ENCODE peak calls at places on chromosomes 12 and 14, in eight cellular contexts. One of them, this sample, is unnamed. For H3K4me1, the result is how much of the 10 kb centered on the place peaks cover.

GRCh38 chr12:133120385-133121191 is 9.5 kb downstream of the ZNF891 start:
- DNase-seq in lung: no peak
- DNase-seq in neuronal stem cell: no peak
- DNase-seq in stomach: no peak
- DNase-seq in mammary epithelial cell: no peak
- DNase-seq in aorta: no peak
- DNase-seq in PC-3: no peak
- DNase-seq in heart left ventricle: no peak
- DNase-seq in this sample: no peak

GRCh38 chr14:42013560-42013959 is 406.9 kb downstream of the LRFN5 start:
- DNase-seq in neuronal stem cell: no peak
- DNase-seq in aorta: no peak
- DNase-seq in mammary epithelial cell: no peak
- DNase-seq in stomach: no peak
- DNase-seq in lung: no peak
- DNase-seq in heart left ventricle: no peak
- DNase-seq in PC-3: peak
- DNase-seq in this sample: no peak

GRCh38 chr12:45388545-45388944 is 172.7 kb downstream of the ANO6 start:
- DNase-seq in lung: no peak
- DNase-seq in aorta: no peak
- DNase-seq in stomach: no peak
- DNase-seq in mammary epithelial cell: peak
- DNase-seq in PC-3: peak
- DNase-seq in neuronal stem cell: no peak
- DNase-seq in heart left ventricle: no peak
- DNase-seq in this sample: no peak

GRCh38 chr14:94689985-94690400 is 77.8 kb downstream of the SERPINA3 start:
- DNase-seq in mammary epithelial cell: no peak
- DNase-seq in stomach: no peak
- DNase-seq in aorta: peak
- DNase-seq in heart left ventricle: peak
- DNase-seq in lung: no peak
- DNase-seq in neuronal stem cell: no peak
- DNase-seq in PC-3: no peak
- DNase-seq in this sample: no peak

GRCh38 chr12:31618228-31619025 is 27.5 kb upstream of the DENND5B start:
- DNase-seq in heart left ventricle: no peak
- DNase-seq in PC-3: no peak
- DNase-seq in stomach: no peak
- DNase-seq in lung: no peak
- DNase-seq in mammary epithelial cell: no peak
- DNase-seq in aorta: no peak
- DNase-seq in neuronal stem cell: no peak
- DNase-seq in this sample: no peak

GRCh38 chr14:51730094-51730493 is 78.4 kb downstream of the FRMD6 start:
- DNase-seq in aorta: no peak
- DNase-seq in heart left ventricle: no peak
- DNase-seq in mammary epithelial cell: no peak
- DNase-seq in stomach: no peak
- DNase-seq in lung: no peak
- DNase-seq in PC-3: no peak
- DNase-seq in neuronal stem cell: no peak
- DNase-seq in this sample: no peak

GRCh38 chr12:5259523-5259922 is 172.4 kb upstream of the NTF3 start:
- DNase-seq in aorta: no peak
- DNase-seq in neuronal stem cell: no peak
- DNase-seq in heart left ventricle: no peak
- DNase-seq in lung: no peak
- DNase-seq in mammary epithelial cell: peak
- DNase-seq in stomach: no peak
- DNase-seq in PC-3: no peak
- DNase-seq in this sample: no peak

GRCh38 chr14:102164241-102164641 is 24.5 kb downstream of the WDR20 start:
- DNase-seq in lung: no peak
- DNase-seq in neuronal stem cell: no peak
- DNase-seq in mammary epithelial cell: peak
- DNase-seq in aorta: no peak
- DNase-seq in PC-3: no peak
- DNase-seq in stomach: no peak
- DNase-seq in heart left ventricle: no peak
- DNase-seq in this sample: peak

GRCh38 chr14:78403278-78403815 is 233.2 kb downstream of the NRXN3 start:
- DNase-seq in heart left ventricle: no peak
- DNase-seq in aorta: no peak
- DNase-seq in mammary epithelial cell: peak
- DNase-seq in neuronal stem cell: no peak
- DNase-seq in lung: no peak
- DNase-seq in PC-3: no peak
- DNase-seq in stomach: no peak
- DNase-seq in this sample: no peak

GRCh38 chr14:103910262-103910935 is 17.9 kb upstream of the TDRD9 start:
- DNase-seq in aorta: peak
- DNase-seq in mammary epithelial cell: peak
- DNase-seq in heart left ventricle: peak
- DNase-seq in lung: peak
- DNase-seq in neuronal stem cell: peak
- DNase-seq in stomach: peak
- DNase-seq in PC-3: peak
- DNase-seq in this sample: peak

GRCh38 chr12:32126720-32127119 is 20.1 kb downstream of the BICD1 start:
- DNase-seq in aorta: no peak
- DNase-seq in PC-3: peak
- DNase-seq in heart left ventricle: no peak
- DNase-seq in neuronal stem cell: no peak
- DNase-seq in mammary epithelial cell: peak
- DNase-seq in stomach: no peak
- DNase-seq in lung: no peak
- DNase-seq in this sample: no peak

GRCh38 chr14:89365071-89365801 is 51.8 kb downstream of the FOXN3 start:
- DNase-seq in heart left ventricle: no peak
- DNase-seq in mammary epithelial cell: no peak
- DNase-seq in aorta: no peak
- DNase-seq in stomach: peak
- DNase-seq in lung: peak
- DNase-seq in neuronal stem cell: no peak
- DNase-seq in PC-3: no peak
- DNase-seq in this sample: no peak

GRCh38 chr14:23539209-23539866 is 12.2 kb downstream of the ZFHX2 start:
- DNase-seq in aorta: no peak
- DNase-seq in heart left ventricle: no peak
- DNase-seq in lung: no peak
- DNase-seq in neuronal stem cell: peak
- DNase-seq in PC-3: peak
- DNase-seq in mammary epithelial cell: peak
- DNase-seq in stomach: no peak
- DNase-seq in this sample: no peak

GRCh38 chr12:85996280-85996679 is 122.2 kb downstream of the NTS start:
- DNase-seq in aorta: no peak
- DNase-seq in PC-3: peak
- DNase-seq in lung: no peak
- DNase-seq in neuronal stem cell: no peak
- DNase-seq in stomach: no peak
- DNase-seq in mammary epithelial cell: no peak
- DNase-seq in heart left ventricle: no peak
- DNase-seq in this sample: no peak

GRCh38 chr14:97827746-97828145 is 1030.6 kb downstream of the VRK1 start:
- DNase-seq in lung: no peak
- DNase-seq in PC-3: peak
- DNase-seq in neuronal stem cell: no peak
- DNase-seq in stomach: no peak
- DNase-seq in mammary epithelial cell: peak
- DNase-seq in heart left ventricle: no peak
- DNase-seq in aorta: no peak
- DNase-seq in this sample: no peak

DNA sequence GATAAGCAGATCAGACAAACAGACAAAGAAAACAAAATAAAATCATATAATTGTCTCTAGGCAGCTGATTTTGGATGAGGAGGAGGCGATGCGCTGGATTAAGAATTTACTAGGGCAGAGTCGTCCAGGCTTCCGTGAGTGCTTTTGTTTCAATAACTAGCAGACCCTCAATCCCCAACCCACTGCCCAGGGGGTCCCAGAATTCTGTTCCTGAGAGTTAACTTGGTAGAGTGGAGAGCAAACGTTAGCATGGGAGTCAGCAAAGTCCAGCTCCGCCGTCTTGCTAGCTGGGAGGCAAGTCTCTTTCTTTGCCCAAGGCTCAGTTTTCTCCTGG is 95.5 kb upstream of the TBX5 start:
- DNase-seq in stomach: no peak
- DNase-seq in mammary epithelial cell: no peak
- DNase-seq in aorta: no peak
- DNase-seq in lung: no peak
- DNase-seq in PC-3: no peak
- DNase-seq in neuronal stem cell: no peak
- DNase-seq in heart left ventricle: no peak
- DNase-seq in this sample: no peak
- H3K4me1 ChIP-seq in stomach: under half
- H3K4me1 ChIP-seq in mammary epithelial cell: under half
- H3K4me1 ChIP-seq in aorta: under half
- H3K4me1 ChIP-seq in lung: under half
- H3K4me1 ChIP-seq in PC-3: under half
- H3K4me1 ChIP-seq in neuronal stem cell: under half
- H3K4me1 ChIP-seq in heart left ventricle: under half
- H3K4me1 ChIP-seq in this sample: under half

GRCh38 chr12:27427824-27428223 is 18.7 kb upstream of the SMCO2 start:
- DNase-seq in lung: no peak
- DNase-seq in stomach: no peak
- DNase-seq in mammary epithelial cell: no peak
- DNase-seq in PC-3: peak
- DNase-seq in neuronal stem cell: no peak
- DNase-seq in aorta: no peak
- DNase-seq in heart left ventricle: no peak
- DNase-seq in this sample: no peak
- H3K4me3 ChIP-seq in lung: no peak
- H3K4me3 ChIP-seq in stomach: no peak
- H3K4me3 ChIP-seq in mammary epithelial cell: no peak
- H3K4me3 ChIP-seq in PC-3: no peak
- H3K4me3 ChIP-seq in neuronal stem cell: no peak
- H3K4me3 ChIP-seq in aorta: no peak
- H3K4me3 ChIP-seq in heart left ventricle: no peak
- H3K4me3 ChIP-seq in this sample: no peak

DNA sequence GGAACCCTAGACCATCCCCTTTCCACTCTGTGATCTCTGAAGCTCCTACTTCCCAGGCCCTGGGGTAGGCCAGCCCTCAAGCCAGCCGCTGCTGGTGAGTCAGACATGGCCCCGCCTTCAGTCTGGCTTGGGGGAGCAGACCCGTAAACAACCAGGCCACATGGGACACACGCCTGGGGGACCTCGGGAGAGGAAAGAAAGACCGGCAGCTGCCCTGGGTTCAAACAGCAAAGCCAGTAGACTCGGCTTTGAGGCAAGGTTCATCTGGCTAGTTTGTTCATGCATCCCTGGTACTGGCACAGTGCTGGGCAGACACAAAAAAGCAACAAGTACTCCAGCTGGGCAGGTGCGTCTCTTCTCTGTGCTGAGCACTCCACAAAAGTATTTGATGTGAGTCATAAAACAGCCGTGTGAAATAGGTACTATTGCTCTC is 101.9 kb downstream of the SETD3 start:
- DNase-seq in stomach: no peak
- DNase-seq in lung: no peak
- DNase-seq in PC-3: peak
- DNase-seq in mammary epithelial cell: peak
- DNase-seq in heart left ventricle: no peak
- DNase-seq in neuronal stem cell: no peak
- DNase-seq in aorta: peak
- DNase-seq in this sample: no peak
- H3K27ac ChIP-seq in stomach: no peak
- H3K27ac ChIP-seq in lung: no peak
- H3K27ac ChIP-seq in PC-3: no peak
- H3K27ac ChIP-seq in mammary epithelial cell: peak
- H3K27ac ChIP-seq in heart left ventricle: no peak
- H3K27ac ChIP-seq in neuronal stem cell: no peak
- H3K27ac ChIP-seq in aorta: no peak
- H3K27ac ChIP-seq in this sample: no peak

GRCh38 chr14:104970231-104971068 is 7.7 kb downstream of the AHNAK2 start:
- DNase-seq in aorta: peak
- DNase-seq in stomach: peak
- DNase-seq in mammary epithelial cell: peak
- DNase-seq in neuronal stem cell: no peak
- DNase-seq in lung: peak
- DNase-seq in PC-3: peak
- DNase-seq in heart left ventricle: peak
- DNase-seq in this sample: peak

GRCh38 chr14:104974146-104974541 is 4.0 kb downstream of the AHNAK2 start:
- DNase-seq in stomach: no peak
- DNase-seq in mammary epithelial cell: peak
- DNase-seq in heart left ventricle: peak
- DNase-seq in lung: no peak
- DNase-seq in PC-3: no peak
- DNase-seq in aorta: no peak
- DNase-seq in neuronal stem cell: no peak
- DNase-seq in this sample: no peak

GRCh38 chr14:104973215-104974145 is 4.7 kb downstream of the AHNAK2 start:
- DNase-seq in heart left ventricle: peak
- DNase-seq in mammary epithelial cell: peak
- DNase-seq in lung: peak
- DNase-seq in neuronal stem cell: no peak
- DNase-seq in PC-3: peak
- DNase-seq in stomach: peak
- DNase-seq in aorta: peak
- DNase-seq in this sample: peak

GRCh38 chr14:104971447-104972240 is 6.5 kb downstream of the AHNAK2 start:
- DNase-seq in aorta: no peak
- DNase-seq in heart left ventricle: peak
- DNase-seq in lung: no peak
- DNase-seq in neuronal stem cell: no peak
- DNase-seq in mammary epithelial cell: no peak
- DNase-seq in PC-3: no peak
- DNase-seq in stomach: no peak
- DNase-seq in this sample: peak

DNA sequence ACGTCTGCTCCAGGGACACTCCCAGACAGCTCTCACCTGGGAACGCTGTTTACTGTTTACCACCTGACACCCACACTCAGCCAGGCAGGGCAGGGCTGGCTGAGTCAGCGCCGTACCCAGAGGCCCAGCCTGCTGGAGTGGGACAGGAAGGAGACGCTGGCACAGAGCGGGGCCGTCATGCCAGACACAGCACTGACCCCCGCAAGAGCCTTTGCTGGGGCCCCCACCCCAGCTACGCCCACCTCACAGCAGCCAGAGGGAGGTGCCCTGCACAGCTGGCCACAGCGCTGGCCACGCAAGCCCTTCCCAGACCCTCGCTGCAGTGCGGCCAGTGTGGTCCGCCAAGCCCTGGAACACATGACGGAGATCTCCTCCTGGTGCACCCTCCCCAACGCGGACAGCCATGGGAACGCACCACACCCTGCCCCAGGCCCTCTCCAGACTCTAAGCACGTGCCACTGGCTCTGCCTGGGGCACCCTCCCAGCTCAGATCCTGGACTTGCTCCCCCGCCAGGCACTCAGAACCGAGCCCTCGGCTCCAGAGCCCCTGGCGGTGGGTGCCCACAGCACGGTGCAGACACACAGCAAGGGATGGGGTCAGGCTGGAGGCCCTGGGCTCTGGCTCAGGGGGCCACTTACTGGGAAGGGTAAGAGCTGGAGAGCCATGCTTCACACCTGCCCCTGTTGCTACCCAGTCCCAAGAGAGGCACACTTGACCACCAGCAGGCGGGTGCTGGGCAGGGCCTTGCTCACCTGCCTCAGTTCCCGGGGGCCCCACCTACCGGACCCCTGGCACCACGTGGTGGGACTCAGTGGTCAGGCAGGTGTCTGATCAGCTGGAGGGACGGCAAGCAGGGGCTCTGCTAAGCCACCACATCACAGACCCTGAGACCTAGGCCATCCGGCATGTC is 5.6 kb downstream of the AHNAK2 start:
- DNase-seq in lung: peak
- DNase-seq in mammary epithelial cell: peak
- DNase-seq in stomach: peak
- DNase-seq in PC-3: peak
- DNase-seq in heart left ventricle: peak
- DNase-seq in aorta: peak
- DNase-seq in neuronal stem cell: no peak
- DNase-seq in this sample: peak
- H3K4me1 ChIP-seq in lung: under half
- H3K4me1 ChIP-seq in mammary epithelial cell: half or more
- H3K4me1 ChIP-seq in stomach: half or more
- H3K4me1 ChIP-seq in PC-3: half or more
- H3K4me1 ChIP-seq in heart left ventricle: half or more
- H3K4me1 ChIP-seq in aorta: under half
- H3K4me1 ChIP-seq in neuronal stem cell: under half
- H3K4me1 ChIP-seq in this sample: under half

This sample was measured in right cardiac atrium.